ENCODE peak calls at places on chromosome 11, in six cellular contexts. V is mammary epithelial cell, J is fibroblast of lung, T is GM23248, I is GM23338, D is endothelial cell of umbilical vein. F is an unnamed sample.

GRCh38 chr11:87330072-87330678 is 292.4 kb downstream of the TMEM135 start:
- DNase-seq in V (no peak), D (no peak), I (no peak), T (no peak), J (peak; percentile 12), F (no peak)

GRCh38 chr11:126669416-126669815 is 313.9 kb downstream of the ST3GAL4 start:
- DNase-seq in V (no peak), J (no peak), I (no peak), D (no peak), T (peak; percentile 83), F (no peak)

GRCh38 chr11:68935516-68936357 is 32.0 kb downstream of the IGHMBP2 start:
- DNase-seq in I (no peak), T (no peak), J (no peak), V (no peak), D (no peak), F (no peak)

GRCh38 chr11:61898247-61898582 is 6.9 kb upstream of the FADS3 start:
- DNase-seq in T (no peak), I (no peak), V (no peak), J (no peak), D (no peak), F (no peak)

GRCh38 chr11:11640152-11640551 is 18.3 kb upstream of the GALNT18 start:
- DNase-seq in D (no peak), J (no peak), I (no peak), V (no peak), T (no peak), F (no peak)

GRCh38 chr11:30109774-30110173 is 92.9 kb upstream of the KCNA4 start:
- DNase-seq in I (no peak), T (no peak), V (no peak), J (no peak), D (no peak), F (no peak)

GRCh38 chr11:33034983-33035382 is 4.4 kb upstream of the TCP11L1 start:
- DNase-seq in V (no peak), J (no peak), D (no peak), T (no peak), I (no peak), F (no peak)

GRCh38 chr11:20488352-20488751 is 100.8 kb downstream of the PRMT3 start:
- DNase-seq in D (no peak), I (no peak), V (no peak), T (no peak), J (no peak), F (peak; percentile 4)

GRCh38 chr11:9039194-9039593 is 35.4 kb upstream of the NRIP3 start:
- DNase-seq in D (no peak), J (no peak), I (no peak), T (peak; percentile 39), V (peak; percentile 51), F (no peak)

GRCh38 chr11:117871160-117871559 is 5.3 kb downstream of the FXYD6 start:
- DNase-seq in D (no peak), V (no peak), J (no peak), T (no peak), I (no peak), F (no peak)

GRCh38 chr11:62445314-62445740 is 26.5 kb downstream of the SCGB1A1 start:
- DNase-seq in D (peak; percentile 82), V (no peak), T (peak; percentile 69), J (peak; percentile 80), I (no peak), F (no peak)

DNA sequence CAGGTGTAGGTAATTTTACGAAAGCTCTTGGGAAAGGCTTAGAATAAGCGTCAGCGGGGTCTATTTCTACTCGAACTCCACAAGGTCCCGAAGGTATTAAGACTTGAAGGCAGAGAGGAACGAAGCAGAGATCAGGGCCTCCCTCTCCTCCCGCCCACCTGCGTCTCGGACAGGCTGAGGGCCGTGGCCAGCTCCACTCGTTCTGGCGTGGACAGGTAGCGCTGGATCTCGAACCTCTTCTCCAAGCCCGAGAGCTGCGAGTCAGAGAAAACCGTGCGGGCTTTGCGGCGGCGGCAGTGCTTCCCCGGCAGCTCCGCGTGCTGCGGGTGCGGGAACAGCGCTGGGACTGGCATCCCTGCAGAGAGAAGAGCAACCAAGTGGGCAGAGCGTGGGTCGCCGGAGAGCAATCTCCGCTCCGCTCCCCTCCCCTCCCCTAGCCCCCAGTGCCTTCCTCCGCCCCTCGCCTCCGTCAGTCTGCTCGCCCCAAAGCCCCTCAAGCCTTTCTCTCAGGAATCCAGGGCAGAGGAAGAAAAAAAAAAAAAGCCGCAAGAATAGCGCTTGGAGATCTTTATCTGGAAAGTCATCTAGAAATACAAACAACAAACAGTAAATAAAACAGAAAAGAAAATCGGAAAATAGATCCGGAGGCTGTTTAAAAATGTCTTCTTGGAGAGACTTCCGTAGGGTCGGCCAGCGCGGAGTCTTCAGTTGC is 2.4 kb downstream of the BSX start:
- DNase-seq in J (no peak), V (no peak), D (no peak), I (peak; percentile 38), T (no peak), F (no peak)
- TF ChIP-seq EZH2 in J (no peak), V (peak; percentile 90), D (peak; percentile 19), I (peak; percentile 89), T (no peak), F (peak; percentile 76)

DNA sequence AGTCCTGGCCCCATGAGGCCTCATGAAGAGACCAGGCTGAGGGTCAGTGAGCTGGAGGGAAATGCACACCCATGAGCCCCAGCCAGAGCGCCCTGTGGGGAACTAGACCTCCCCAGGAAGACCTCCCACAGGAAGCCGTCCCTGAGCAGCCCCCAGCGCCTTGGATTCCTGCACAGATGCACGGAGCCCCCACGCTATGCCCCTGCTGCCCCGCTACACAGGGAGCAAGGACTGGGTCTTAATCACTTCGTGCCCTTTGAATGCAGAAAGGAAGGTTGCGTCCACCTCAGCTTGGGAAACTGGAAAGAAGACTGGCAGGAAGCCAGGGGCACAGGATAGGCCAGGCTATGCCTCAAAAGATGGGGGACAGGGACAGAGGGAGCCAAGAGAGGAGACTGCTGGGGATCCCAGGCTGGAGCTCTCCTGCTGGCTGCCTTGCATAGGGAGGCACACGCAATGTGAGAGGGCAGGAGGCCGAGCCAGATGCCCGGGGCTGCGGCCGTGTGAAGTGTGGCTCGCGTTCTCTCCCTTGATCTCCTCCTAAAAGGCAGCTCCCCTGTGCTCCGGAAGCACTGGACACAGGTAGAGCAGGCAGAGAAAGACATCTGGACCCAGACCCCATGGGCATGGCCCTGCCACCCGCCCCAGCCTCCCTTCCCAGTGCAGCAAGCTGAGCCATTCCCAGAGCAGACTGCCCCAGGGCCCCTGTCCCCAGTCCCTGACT is 32.8 kb downstream of the MACROD1 start:
- DNase-seq in T (no peak), D (no peak), I (no peak), J (no peak), V (no peak), F (no peak)
- TF ChIP-seq EZH2 in T (no peak), D (no peak), I (no peak), J (no peak), V (no peak), F (no peak)

GRCh38 chr11:129918361-129918760 is 23.0 kb upstream of the NFRKB start:
- DNase-seq in I (no peak), J (no peak), V (no peak), D (no peak), T (no peak), F (no peak)
- TF ChIP-seq EZH2 in I (no peak), J (no peak), V (no peak), D (no peak), T (no peak), F (no peak)

GRCh38 chr11:44304091-44305084 is 5.6 kb downstream of the ALX4 start:
- DNase-seq in J (no peak), V (no peak), D (peak; percentile 18), I (peak; percentile 73), T (peak; percentile 30), F (peak; percentile 81)

GRCh38 chr11:44307340-44308099 is 2.4 kb downstream of the ALX4 start:
- DNase-seq in I (no peak), J (no peak), V (no peak), T (no peak), D (no peak), F (no peak)

GRCh38 chr11:44306469-44307244 is 3.3 kb downstream of the ALX4 start:
- DNase-seq in V (no peak), D (no peak), T (no peak), J (no peak), I (no peak), F (no peak)

GRCh38 chr11:44305149-44305642 is 4.7 kb downstream of the ALX4 start:
- DNase-seq in I (no peak), J (peak; percentile 39), D (peak; percentile 24), V (no peak), T (no peak), F (no peak)

DNA sequence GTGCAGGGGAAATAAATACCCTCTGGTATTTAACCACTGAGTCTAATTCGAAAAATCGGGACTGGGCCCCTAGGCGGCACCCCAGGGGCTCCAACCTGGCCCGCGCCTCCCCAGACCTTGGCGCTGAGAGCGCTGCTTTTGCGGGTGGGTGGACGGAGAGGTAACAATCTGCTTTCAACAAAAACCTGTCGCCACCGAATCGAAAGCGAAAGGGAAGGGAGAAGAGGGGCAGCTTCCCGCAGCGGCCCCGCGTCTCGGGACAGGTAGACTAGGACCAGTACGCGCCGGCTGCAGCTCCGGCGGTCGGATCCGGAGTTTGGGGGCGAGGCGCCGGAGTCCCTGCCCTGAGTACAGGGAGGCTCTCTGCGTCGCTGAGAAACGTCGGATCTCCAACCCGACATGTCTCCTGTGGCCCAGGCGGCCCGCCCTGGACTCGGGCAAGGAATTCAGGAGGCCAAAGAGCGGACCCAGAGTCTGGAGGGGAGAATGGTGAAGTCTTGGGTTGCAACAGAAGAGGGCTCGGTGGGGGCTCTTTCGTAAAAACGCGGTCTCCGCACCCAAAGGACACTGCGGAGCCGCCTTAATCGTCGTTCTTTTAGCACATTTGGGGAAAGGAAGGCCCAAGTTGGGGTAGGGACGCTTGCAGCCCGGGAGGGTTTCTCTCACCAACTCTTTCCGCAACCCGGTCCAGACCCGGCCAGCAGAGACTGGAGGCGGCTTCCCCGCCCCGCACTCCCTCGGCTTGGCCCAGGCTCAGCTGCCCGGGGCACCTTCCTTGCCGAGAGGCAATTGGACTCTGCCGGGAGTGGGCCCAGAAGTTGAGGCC is 4.1 kb downstream of the ALX4 start:
- DNase-seq in V (no peak), D (peak; percentile 14), J (no peak), I (no peak), T (no peak), F (peak; percentile 71)
- TF ChIP-seq EZH2 in V (peak; percentile 47), D (peak; percentile 97), J (peak; percentile 78), I (peak; percentile 88), T (peak; percentile 51), F (no peak)

GRCh38 chr11:116732740-116733385 is 39.9 kb downstream of the BUD13 start:
- DNase-seq in J (peak; percentile 70), D (peak; percentile 40), I (peak; percentile 96), V (peak; percentile 40), T (peak; percentile 82), F (peak; percentile 83)
- TF ChIP-seq EZH2 in J (no peak), D (no peak), I (no peak), V (no peak), T (no peak), F (no peak)

DNA sequence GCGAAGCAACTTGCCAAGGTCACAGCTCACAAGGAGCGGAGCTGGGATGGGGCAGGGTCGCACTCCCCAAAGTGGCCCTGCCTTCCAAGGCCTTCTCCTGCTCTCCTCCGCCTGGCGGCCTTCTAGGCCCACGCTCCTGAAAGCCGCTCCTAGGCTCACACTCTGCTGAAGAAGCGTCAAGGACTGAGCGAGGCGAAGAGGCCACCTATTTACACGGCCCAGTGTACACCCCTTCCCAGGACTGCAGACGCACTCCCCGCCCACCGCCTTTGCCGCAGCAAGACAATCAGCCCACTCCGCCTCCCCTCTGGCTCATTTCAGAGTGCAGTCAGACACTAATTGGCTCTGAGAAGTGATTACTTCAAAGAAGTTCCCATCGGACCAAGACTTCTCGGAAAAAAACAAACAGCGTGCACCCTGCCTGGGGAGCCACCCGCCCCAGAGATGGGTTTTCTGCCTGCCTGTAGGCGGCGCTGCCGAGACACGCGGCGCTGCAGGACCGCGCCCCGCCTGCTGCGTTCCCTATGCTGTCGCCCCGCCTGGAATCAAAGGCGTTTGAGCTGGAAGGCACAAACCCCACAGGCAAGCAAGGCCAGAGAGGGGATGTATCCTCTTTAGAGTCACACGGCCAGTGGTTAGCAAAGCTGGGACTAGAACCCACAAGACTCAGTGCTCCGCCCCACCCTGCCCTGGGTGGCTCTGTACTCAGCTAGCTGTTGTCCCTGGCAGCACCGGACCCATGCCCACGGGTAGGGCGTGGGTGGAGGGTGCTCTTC is 414.8 kb downstream of the BUD13 start:
- DNase-seq in I (peak; percentile 93), V (no peak), J (no peak), T (peak; percentile 18), D (peak; percentile 43), F (peak; percentile 56)
- TF ChIP-seq EZH2 in I (no peak), V (no peak), J (no peak), T (no peak), D (no peak), F (no peak)